ENCODE peak calls at places on chromosomes 11 and 22, in six cellular contexts. A is A549, U is neural progenitor cell, H is mesenchymal stem cell, Q is fibroblast of lung, X is PC-3. L is an unnamed sample.

GRCh38 chr11:111354601-111354891 is 24.5 kb downstream of the POU2AF1 start:
- DNase-seq in Q (no peak), X (no peak), A (no peak), H (no peak), U (no peak), L (no peak)

GRCh38 chr11:75261902-75262361 is 21.4 kb downstream of the TPBGL start:
- DNase-seq in X (no peak), A (no peak), H (no peak), Q (no peak), U (peak; percentile 1), L (no peak)

GRCh38 chr11:110778351-110778750 is 66.1 kb upstream of the ARHGAP20 start:
- DNase-seq in U (no peak), Q (peak; percentile 57), A (no peak), H (peak; percentile 17), X (no peak), L (peak; percentile 35)

GRCh38 chr11:113275602-113276001 is 38.8 kb upstream of the TTC12 start:
- DNase-seq in A (no peak), Q (no peak), U (no peak), H (no peak), X (no peak), L (no peak)

GRCh38 chr11:69260622-69261021 is 33.3 kb upstream of the MYEOV start:
- DNase-seq in U (no peak), A (no peak), X (no peak), H (peak; percentile 18), Q (no peak), L (no peak)

GRCh38 chr11:113578164-113578455 is 102.9 kb upstream of the DRD2 start:
- DNase-seq in H (no peak), U (peak; percentile 40), X (no peak), Q (no peak), A (no peak), L (no peak)

GRCh38 chr11:86910592-86910991 is 44.6 kb downstream of the FZD4 start:
- DNase-seq in U (no peak), Q (no peak), A (peak; percentile 12), X (peak; percentile 91), H (no peak), L (no peak)

GRCh38 chr22:18023509-18024275 is 669 bp downstream of the MICAL3 start:
- DNase-seq in U (peak; percentile 64), A (peak; percentile 83), X (peak; percentile 80), H (peak; percentile 83), Q (peak; percentile 86), L (peak; percentile 67)

GRCh38 chr22:20430101-20430640 is 7.5 kb downstream of the SCARF2 start:
- DNase-seq in Q (no peak), U (no peak), H (no peak), A (no peak), X (no peak), L (no peak)

GRCh38 chr11:64872790-64873488 is 5.5 kb downstream of the EHD1 start:
- DNase-seq in A (no peak), Q (no peak), U (no peak), H (no peak), X (no peak), L (peak; percentile 58)

GRCh38 chr11:67563354-67564114 is 20.1 kb upstream of the GSTP1 start:
- DNase-seq in U (no peak), H (peak; percentile 89), A (peak; percentile 94), Q (peak; percentile 76), X (peak; percentile 92), L (no peak)

GRCh38 chr22:23970816-23971482 is 3.3 kb downstream of the DDT start:
- DNase-seq in X (no peak), U (no peak), A (no peak), H (no peak), Q (no peak), L (no peak)

GRCh38 chr11:7348432-7349298 is 97.0 kb downstream of the SYT9 start:
- DNase-seq in A (no peak), Q (no peak), H (peak; percentile 5), U (peak; percentile 38), X (peak; percentile 14), L (no peak)

GRCh38 chr11:8018742-8019631 is 31.9 kb downstream of the EIF3F start:
- DNase-seq in H (peak; percentile 78), Q (peak; percentile 65), X (peak; percentile 36), U (peak; percentile 90), A (peak; percentile 32), L (no peak)

GRCh38 chr11:65428578-65429068 is 6.0 kb downstream of the NEAT1 start:
- DNase-seq in X (no peak), H (no peak), A (no peak), Q (no peak), U (no peak), L (no peak)

GRCh38 chr11:66969584-66970205 is 5.4 kb upstream of the C11orf86 start:
- DNase-seq in H (peak; percentile 67), A (no peak), U (no peak), X (no peak), Q (peak; percentile 85), L (no peak)

GRCh38 chr11:47667135-47667534 is 24.8 kb upstream of the MTCH2 start:
- DNase-seq in X (no peak), Q (peak; percentile 65), H (no peak), A (no peak), U (no peak), L (no peak)

DNA sequence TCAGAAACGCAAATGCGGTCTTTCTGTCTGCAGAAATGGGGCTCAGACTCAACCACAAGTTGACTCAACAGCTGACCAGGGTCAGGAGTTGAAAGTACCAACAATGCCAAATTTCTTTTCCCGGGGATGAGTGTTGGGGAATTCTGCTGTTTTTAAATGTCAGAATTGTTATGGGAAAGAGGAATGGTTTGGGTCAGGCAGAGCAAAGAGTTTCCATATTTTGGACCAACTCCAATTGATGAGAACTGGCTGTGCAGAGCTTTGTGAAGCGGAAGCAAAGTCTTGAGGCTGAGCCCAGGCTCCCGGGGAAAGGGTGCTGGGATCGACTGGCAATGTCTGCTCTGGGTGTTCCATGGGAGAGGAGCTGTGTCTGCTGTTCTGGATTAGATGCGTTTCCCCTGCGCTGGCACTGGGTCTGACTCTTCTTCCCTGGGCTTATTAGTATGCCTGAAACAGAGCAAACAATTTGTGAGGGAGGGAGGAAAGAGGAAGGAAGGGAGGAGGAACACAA is 36.2 kb downstream of the TXN2 start:
- DNase-seq in X (no peak), A (no peak), U (no peak), H (peak; percentile 91), Q (peak; percentile 98), L (no peak)
- H3K4me2 ChIP-seq in X (peak overlapping the region; percentile 16), A (no peak overlapping the region), U (no peak overlapping the region), H (no peak overlapping the region), Q (peak overlapping the region; percentile 53), L (no peak overlapping the region)

GRCh38 chr22:44026066-44026629 is 2.0 kb downstream of the PARVB start:
- DNase-seq in A (no peak), H (no peak), Q (no peak), U (no peak), X (no peak), L (no peak)

GRCh38 chr22:44028091-44028490 is 4.0 kb downstream of the PARVB start:
- DNase-seq in A (no peak), H (no peak), X (no peak), Q (no peak), U (no peak), L (no peak)

GRCh38 chr22:44025171-44026065 is 1.3 kb downstream of the PARVB start:
- DNase-seq in U (no peak), Q (no peak), H (no peak), A (no peak), X (no peak), L (peak; percentile 72)

GRCh38 chr22:44029069-44029468 is 5.0 kb downstream of the PARVB start:
- DNase-seq in U (no peak), X (no peak), H (no peak), A (no peak), Q (no peak), L (no peak)

DNA sequence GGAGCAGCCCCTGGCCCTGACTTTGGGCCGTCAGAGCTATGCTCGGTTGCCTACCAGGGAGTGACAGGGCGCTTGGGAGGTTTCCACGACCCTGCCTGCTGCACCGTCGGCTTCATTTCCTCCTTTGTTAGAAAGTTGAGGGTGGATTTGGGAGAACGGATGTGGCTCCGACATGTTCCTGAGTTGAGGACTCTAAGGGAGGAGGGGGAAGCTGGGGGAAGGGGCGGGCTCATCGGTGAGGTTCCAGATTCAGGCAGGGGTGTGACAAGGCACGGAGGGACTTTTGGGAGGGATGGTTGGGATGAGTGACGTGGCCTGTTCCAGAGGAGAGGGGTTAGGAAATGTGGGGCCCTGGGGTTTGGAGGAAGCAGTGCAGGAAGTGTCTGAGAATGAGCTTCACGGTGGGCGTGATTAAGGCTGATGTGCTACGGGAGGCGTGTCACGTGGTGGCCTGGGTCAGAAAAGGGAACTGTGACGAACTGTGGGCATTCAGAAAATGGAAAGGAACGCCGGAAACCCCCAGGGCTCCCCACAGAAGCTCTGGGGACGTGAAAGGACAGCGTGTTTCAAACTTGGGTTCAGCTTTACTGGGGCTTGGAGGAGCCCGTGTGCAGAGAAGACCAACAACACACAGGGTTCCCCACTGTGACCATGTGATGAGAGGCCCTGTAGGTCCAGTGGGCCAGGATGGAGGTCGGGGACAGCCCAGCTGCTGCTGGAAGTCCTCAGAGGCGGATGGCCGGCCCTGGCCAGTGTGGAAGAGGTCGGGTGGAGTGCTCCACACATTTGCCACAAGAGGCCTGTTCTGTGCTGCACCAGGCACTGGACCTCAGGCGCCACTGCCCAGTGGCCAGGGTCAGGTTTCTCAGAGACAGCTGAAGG is 2.8 kb downstream of the PARVB start:
- DNase-seq in X (no peak), U (no peak), Q (peak; percentile 57), A (no peak), H (no peak), L (peak; percentile 79)
- H3K4me2 ChIP-seq in X (no peak overlapping the region), U (no peak overlapping the region), Q (no peak overlapping the region), A (no peak overlapping the region), H (no peak overlapping the region), L (peak overlapping the region; percentile 76)

GRCh38 chr11:43532046-43532445 is 148.5 kb upstream of the HSD17B12 start:
- DNase-seq in U (no peak), H (no peak), Q (no peak), X (no peak), A (no peak), L (no peak)

GRCh38 chr11:43541993-43542392 is 138.5 kb upstream of the HSD17B12 start:
- DNase-seq in A (no peak), X (no peak), Q (no peak), H (no peak), U (no peak), L (no peak)

GRCh38 chr11:43542734-43543133 is 137.8 kb upstream of the HSD17B12 start:
- DNase-seq in H (no peak), A (no peak), U (no peak), Q (no peak), X (no peak), L (no peak)

GRCh38 chr11:43543313-43543712 is 137.2 kb upstream of the HSD17B12 start:
- DNase-seq in Q (no peak), A (no peak), H (no peak), U (no peak), X (no peak), L (no peak)

GRCh38 chr11:43537831-43538230 is 142.7 kb upstream of the HSD17B12 start:
- DNase-seq in A (no peak), Q (no peak), U (no peak), H (no peak), X (no peak), L (no peak)
- H3K4me2 ChIP-seq in A (no peak overlapping the region), Q (no peak overlapping the region), U (peak overlapping the region; percentile 54), H (no peak overlapping the region), X (no peak overlapping the region), L (no peak overlapping the region)

DNA sequence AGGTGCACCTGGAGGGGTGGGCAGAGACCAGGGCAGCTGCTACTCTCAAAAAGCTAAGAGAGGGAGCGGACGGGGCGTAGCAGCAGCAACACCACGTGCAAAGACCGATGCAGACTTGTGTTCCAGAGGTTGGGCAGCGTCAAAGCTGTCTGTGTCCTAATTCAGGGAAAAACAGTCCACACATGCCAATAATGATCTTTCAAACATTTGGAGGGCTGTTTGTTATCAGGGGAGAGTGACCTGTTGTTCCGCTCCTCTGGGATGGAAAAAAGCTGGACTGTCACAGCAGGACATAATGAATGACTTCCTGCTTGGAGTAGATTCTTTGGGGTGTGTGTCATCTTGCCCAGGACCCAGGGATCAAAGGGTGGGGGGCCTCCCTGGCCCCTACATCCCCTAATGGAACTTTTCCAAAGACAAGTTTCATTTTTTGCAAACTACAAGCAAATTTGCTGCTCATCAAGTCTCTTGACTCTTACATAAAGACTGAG is 6.2 kb upstream of the FBLN1 start:
- DNase-seq in A (no peak), U (no peak), X (no peak), H (peak; percentile 53), Q (peak; percentile 83), L (no peak)
- H3K4me2 ChIP-seq in A (no peak overlapping the region), U (no peak overlapping the region), X (no peak overlapping the region), H (no peak overlapping the region), Q (peak overlapping the region; percentile 4), L (no peak overlapping the region)

L was measured in OCI-LY7.